ENCODE peak calls at places on chromosomes 5 and 9, in eight cellular contexts. T is GM10248; E is neural progenitor cell; D is uterus; O is GM12864; N is cardiac muscle cell; G is CD8-positive, alpha-beta T cell; W is Calu3. K is an unnamed sample.

GRCh38 chr5:84249918-84250635 is 134.6 kb downstream of the EDIL3 start:
- DNase-seq in T (no peak), E (peak), D (no peak), O (no peak), N (no peak), G (no peak), W (no peak), K (no peak)

GRCh38 chr9:21027295-21027694 is 4.1 kb downstream of the HACD4 start:
- DNase-seq in T (no peak), E (no peak), D (no peak), O (no peak), N (no peak), G (no peak), W (no peak), K (no peak)

GRCh38 chr5:12467799-12468198 is 563.6 kb upstream of the CTNND2 start:
- DNase-seq in T (no peak), E (no peak), D (no peak), O (no peak), N (no peak), G (no peak), W (no peak), K (no peak)

GRCh38 chr9:131432597-131433301 is 38.9 kb downstream of the PRRC2B start:
- DNase-seq in T (no peak), E (no peak), D (no peak), O (no peak), N (no peak), G (no peak), W (no peak), K (no peak)

GRCh38 chr5:10331341-10331796 is 22.1 kb upstream of the MARCHF6 start:
- DNase-seq in T (no peak), E (no peak), D (peak), O (no peak), N (no peak), G (no peak), W (no peak), K (no peak)

GRCh38 chr5:67379761-67380160 is 183.2 kb upstream of the CD180 start:
- DNase-seq in T (no peak), E (no peak), D (no peak), O (no peak), N (no peak), G (no peak), W (no peak), K (no peak)

GRCh38 chr9:21777701-21778100 is 24.7 kb upstream of the MTAP start:
- DNase-seq in T (no peak), E (no peak), D (no peak), O (no peak), N (no peak), G (no peak), W (peak), K (no peak)

GRCh38 chr5:107501965-107502691 is 168.6 kb downstream of the EFNA5 start:
- DNase-seq in T (no peak), E (no peak), D (no peak), O (no peak), N (no peak), G (no peak), W (no peak), K (no peak)

GRCh38 chr9:73667749-73668148 is 516.1 kb downstream of the ANXA1 start:
- DNase-seq in T (no peak), E (no peak), D (no peak), O (no peak), N (no peak), G (no peak), W (peak), K (no peak)
- TF ChIP-seq CTCF in T (no peak), E (no peak), D (no peak), O (peak), N (no peak), G (no peak), W (no peak), K (no peak)

GRCh38 chr9:121218357-121219027 is 16.8 kb upstream of the RAB14 start:
- DNase-seq in T (no peak), E (no peak), D (no peak), O (no peak), N (no peak), G (no peak), W (no peak), K (no peak)
- TF ChIP-seq CTCF in T (no peak), E (no peak), D (no peak), O (no peak), N (no peak), G (no peak), W (no peak), K (no peak)

GRCh38 chr9:109584205-109584604 is 86.1 kb upstream of the PTPN3 start:
- DNase-seq in T (no peak), E (no peak), D (no peak), O (no peak), N (no peak), G (no peak), W (no peak), K (no peak)
- TF ChIP-seq CTCF in T (no peak), E (no peak), D (no peak), O (no peak), N (peak), G (no peak), W (no peak), K (no peak)

GRCh38 chr5:32074401-32074800 is 99.7 kb downstream of the GOLPH3 start:
- DNase-seq in T (no peak), E (peak), D (no peak), O (no peak), N (peak), G (no peak), W (no peak), K (no peak)
- TF ChIP-seq CTCF in T (no peak), E (no peak), D (no peak), O (no peak), N (no peak), G (no peak), W (no peak), K (no peak)

DNA sequence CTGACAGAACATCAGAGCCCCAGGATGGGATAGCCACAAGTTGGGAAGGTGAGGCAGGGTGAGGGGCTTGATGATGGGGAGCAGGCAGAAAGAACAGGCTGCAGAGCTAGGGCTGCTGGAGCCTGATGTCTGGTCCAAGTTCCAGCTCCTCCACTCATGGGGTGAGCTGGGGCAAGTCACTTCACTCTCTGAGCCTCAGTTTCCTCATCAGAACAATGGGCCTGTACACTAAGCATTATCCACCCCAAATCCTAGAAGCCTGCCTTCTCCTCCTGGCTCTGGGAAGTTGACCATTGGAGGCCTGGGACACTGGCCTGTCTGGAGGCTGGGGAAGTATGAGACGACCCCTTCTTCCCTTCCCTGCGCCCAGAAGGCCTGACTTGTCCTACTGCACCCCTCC is 51.8 kb upstream of the PSD2 start:
- DNase-seq in T (no peak), E (no peak), D (no peak), O (no peak), N (no peak), G (no peak), W (no peak), K (no peak)
- TF ChIP-seq CTCF in T (no peak), E (no peak), D (no peak), O (no peak), N (no peak), G (no peak), W (no peak), K (no peak)

GRCh38 chr9:26656003-26656940 is 236.3 kb downstream of the CAAP1 start:
- DNase-seq in T (peak), E (peak), D (peak), O (no peak), N (peak), G (no peak), W (peak), K (no peak)
- TF ChIP-seq CTCF in T (no peak), E (peak), D (peak), O (peak), N (peak), G (no peak), W (peak), K (peak)

K was measured in GM13976.